ENCODE peak calls at places on chromosomes 11 and 22, in four cellular contexts. K, W, B and A are unnamed samples.

GRCh38 chr11:124586247-124586860 is 16.6 kb downstream of the OR8A1 start:
- DNase-seq in K (peak; percentile 67), W (peak; percentile 56), B (peak; percentile 12), A (peak; percentile 24)

GRCh38 chr11:61683116-61683515 is 2.9 kb downstream of the DAGLA start:
- DNase-seq in K (no peak), W (no peak), B (no peak), A (no peak)

GRCh38 chr11:2156416-2157182 is 4.4 kb downstream of the INS start:
- DNase-seq in K (peak; percentile 40), W (peak; percentile 38), B (peak; percentile 98), A (no peak)

GRCh38 chr11:134349802-134350355 is 18.1 kb downstream of the GLB1L2 start:
- DNase-seq in K (no peak), W (no peak), B (no peak), A (no peak)

GRCh38 chr11:30316237-30316636 is 6.7 kb upstream of the ARL14EP start:
- DNase-seq in K (no peak), W (no peak), B (no peak), A (no peak)

GRCh38 chr22:50473855-50474671 is 772 bp downstream of the SBF1 start:
- DNase-seq in K (peak; percentile 78), W (no peak), B (no peak), A (no peak)

GRCh38 chr11:66542362-66542761 is 3.5 kb downstream of the ZDHHC24 start:
- DNase-seq in K (no peak), W (no peak), B (no peak), A (no peak)

GRCh38 chr11:60910281-60910687 is 3.7 kb upstream of the TMEM109 start:
- DNase-seq in K (no peak), W (no peak), B (no peak), A (no peak)

GRCh38 chr11:43574949-43575915 is 105.3 kb upstream of the HSD17B12 start:
- DNase-seq in K (peak; percentile 61), W (no peak), B (no peak), A (peak; percentile 17)

GRCh38 chr11:110866081-110866480 is 153.8 kb upstream of the ARHGAP20 start:
- DNase-seq in K (no peak), W (no peak), B (no peak), A (no peak)

GRCh38 chr11:76285397-76285796 is 79.1 kb upstream of the WNT11 start:
- DNase-seq in K (no peak), W (no peak), B (no peak), A (no peak)

GRCh38 chr22:17131686-17132085 is 10.5 kb upstream of the TMEM121B start:
- DNase-seq in K (no peak), W (peak; percentile 77), B (no peak), A (no peak)

GRCh38 chr11:7444582-7444981 is 40.7 kb upstream of the OLFML1 start:
- DNase-seq in K (no peak), W (no peak), B (no peak), A (no peak)